ENCODE peak calls at places on chromosomes 4 and X, in six cellular contexts. L is pancreas, K is testis, J is mesothelial cell of epicardium, O is GM20000, B is fibroblast of mammary gland. X is an unnamed sample.

GRCh38 chr4:68891679-68892078 is 59.9 kb downstream of the UGT2A3 start:
- DNase-seq in J (no peak), L (no peak), B (no peak), K (no peak), O (no peak), X (no peak)

GRCh38 chr4:47532658-47533057 is 47.6 kb downstream of the ATP10D start:
- DNase-seq in K (no peak), B (no peak), J (no peak), O (no peak), L (no peak), X (no peak)

GRCh38 chr4:24508541-24508940 is 75.8 kb downstream of the DHX15 start:
- DNase-seq in B (no peak), L (no peak), O (no peak), J (no peak), K (no peak), X (no peak)

GRCh38 chrX:65697915-65698796 is 30.7 kb downstream of the MSN start:
- DNase-seq in K (no peak), O (peak; percentile 29), J (no peak), L (no peak), B (no peak), X (no peak)

GRCh38 chrX:134658002-134658401 is 269 bp downstream of the PLAC1 start:
- DNase-seq in L (no peak), K (no peak), B (peak; percentile 17), J (no peak), O (no peak), X (no peak)

GRCh38 chrX:116873678-116874077 is 410.9 kb upstream of the CT83 start:
- DNase-seq in O (no peak), L (no peak), K (no peak), J (no peak), B (peak; percentile 72), X (no peak)

GRCh38 chr4:1491630-1492457 is 85.6 kb upstream of the NKX1-1 start:
- DNase-seq in K (no peak), L (no peak), B (no peak), J (no peak), O (no peak), X (no peak)

GRCh38 chr4:46594658-46595057 is 204.7 kb upstream of the GABRA2 start:
- DNase-seq in J (no peak), O (no peak), B (no peak), K (no peak), L (no peak), X (no peak)

GRCh38 chrX:17374619-17375360 is at the start of gene NHS:
- DNase-seq in K (peak; percentile 80), B (peak; percentile 62), J (peak; percentile 76), L (peak; percentile 28), O (no peak), X (peak; percentile 32)

GRCh38 chr4:183300660-183301059 is 19.4 kb downstream of the CLDN22 start:
- DNase-seq in O (no peak), B (no peak), K (no peak), J (no peak), L (no peak), X (no peak)

GRCh38 chr4:80171656-80172055 is 25.6 kb upstream of the PRDM8 start:
- DNase-seq in J (no peak), B (peak; percentile 45), L (no peak), O (no peak), K (no peak), X (no peak)

GRCh38 chr4:182890202-182890601 is 27.0 kb downstream of the DCTD start:
- DNase-seq in J (no peak), L (no peak), B (no peak), O (no peak), K (no peak), X (no peak)

GRCh38 chr4:848803-849477 is 23.0 kb upstream of the CPLX1 start:
- DNase-seq in J (no peak), L (no peak), K (no peak), B (peak; percentile 24), O (no peak), X (no peak)

GRCh38 chr4:20348411-20348810 is 96.7 kb downstream of the SLIT2 start:
- DNase-seq in O (no peak), J (no peak), B (no peak), L (no peak), K (no peak), X (no peak)

GRCh38 chr4:112766422-112766821 is 129.5 kb downstream of the LARP7 start:
- DNase-seq in K (peak; percentile 65), O (peak; percentile 37), J (no peak), L (no peak), B (peak; percentile 43), X (no peak)
- TF ChIP-seq CTCF in K (peak; percentile 28), O (no peak), J (no peak), L (no peak), B (peak; percentile 73), X (peak; percentile 54)

GRCh38 chr4:42965326-42965725 is 72.8 kb downstream of the GRXCR1 start:
- DNase-seq in O (no peak), K (no peak), B (no peak), J (no peak), L (no peak), X (no peak)
- TF ChIP-seq CTCF in O (no peak), K (no peak), B (no peak), J (no peak), L (no peak), X (peak; percentile 67)

GRCh38 chr4:185122681-185123345 is 20.3 kb upstream of the SLC25A4 start:
- DNase-seq in J (no peak), K (no peak), B (no peak), L (no peak), O (no peak), X (no peak)

GRCh38 chr4:185119927-185120630 is 23.0 kb upstream of the SLC25A4 start:
- DNase-seq in K (no peak), J (no peak), B (no peak), L (no peak), O (no peak), X (no peak)

GRCh38 chr4:185117300-185117934 is 25.6 kb upstream of the SLC25A4 start:
- DNase-seq in J (no peak), B (no peak), O (no peak), K (no peak), L (no peak), X (no peak)

GRCh38 chr4:185123479-185123878 is 19.6 kb upstream of the SLC25A4 start:
- DNase-seq in B (no peak), L (no peak), O (no peak), J (no peak), K (no peak), X (no peak)

DNA sequence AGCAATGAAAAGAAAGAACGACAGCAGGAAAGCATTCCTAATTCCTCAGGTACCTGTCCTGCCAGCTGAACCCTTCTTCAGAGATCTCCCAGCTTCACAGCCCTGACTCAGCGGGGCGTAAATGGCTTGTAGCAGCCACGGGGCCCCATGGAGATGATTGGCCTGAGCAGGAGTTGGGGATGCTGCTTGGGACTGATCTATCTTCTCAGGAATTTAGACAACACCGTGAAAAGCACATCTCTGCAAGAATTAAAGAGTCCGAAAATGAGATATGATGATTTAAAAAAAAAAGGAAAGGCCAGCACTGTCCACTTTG is 22.5 kb upstream of the SLC25A4 start:
- DNase-seq in K (no peak), J (no peak), O (no peak), B (no peak), L (no peak), X (no peak)
- TF ChIP-seq CTCF in K (no peak), J (no peak), O (no peak), B (no peak), L (no peak), X (no peak)

DNA sequence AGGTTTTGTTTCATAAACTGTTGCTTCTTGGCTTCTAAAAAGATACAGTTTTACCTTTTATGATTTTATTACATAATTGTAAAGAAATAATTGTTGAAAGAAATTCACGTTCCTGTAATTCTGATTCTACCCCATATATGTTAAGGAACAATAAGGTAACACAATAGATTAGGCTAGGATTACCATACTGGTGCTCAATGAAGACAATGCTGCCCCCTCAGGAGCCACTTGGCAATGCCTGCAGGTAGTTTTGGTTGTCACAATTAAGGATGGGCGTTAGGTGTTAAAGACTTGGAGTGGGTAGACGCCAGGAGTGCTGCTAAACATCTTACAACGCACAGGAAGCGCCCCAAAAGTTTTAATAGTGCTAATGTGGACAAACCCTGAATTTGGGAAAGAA is 133.2 kb downstream of the NLGN4X start:
- DNase-seq in K (no peak), L (no peak), J (no peak), O (no peak), B (no peak), X (no peak)
- TF ChIP-seq CTCF in K (no peak), L (no peak), J (no peak), O (no peak), B (no peak), X (peak; percentile 17)

GRCh38 chr4:15479089-15479912 is 9.6 kb downstream of the CC2D2A start:
- DNase-seq in B (peak; percentile 91), O (peak; percentile 40), J (peak; percentile 70), L (peak; percentile 31), K (peak; percentile 68), X (peak; percentile 38)
- TF ChIP-seq CTCF in B (peak; percentile 91), O (peak; percentile 56), J (peak; percentile 50), L (peak; percentile 35), K (peak; percentile 40), X (peak; percentile 91)

DNA sequence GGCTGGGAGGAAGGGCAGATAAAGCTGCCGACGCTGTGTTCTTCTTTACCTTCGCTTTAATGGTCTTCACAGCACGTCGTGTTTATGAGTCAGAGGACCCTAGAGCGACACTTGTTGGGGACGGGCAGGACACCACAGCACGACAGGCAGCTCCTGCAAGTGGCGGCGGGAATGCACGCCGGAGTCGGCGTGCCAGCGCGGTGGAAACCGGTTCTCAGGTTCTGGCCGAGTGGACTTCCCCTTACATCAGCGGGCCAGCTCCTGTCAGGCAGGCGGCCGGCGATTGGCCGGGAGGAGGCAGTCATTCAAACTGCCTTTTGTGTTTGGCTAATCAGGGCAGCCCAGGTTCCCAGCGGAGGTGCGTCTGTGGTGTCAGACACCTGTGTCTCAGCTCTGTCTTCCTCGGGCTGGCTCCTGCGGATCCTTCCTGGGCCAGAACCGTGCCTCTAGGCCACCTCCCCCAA is 150.9 kb downstream of the SHROOM3 start:
- DNase-seq in L (peak; percentile 91), O (peak; percentile 70), B (no peak), K (peak; percentile 73), J (peak; percentile 79), X (no peak)
- TF ChIP-seq CTCF in L (no peak), O (no peak), B (no peak), K (no peak), J (no peak), X (no peak)

GRCh38 chrX:38500886-38501285 is 60.5 kb upstream of the TSPAN7 start:
- DNase-seq in J (no peak), L (no peak), K (no peak), B (no peak), O (no peak), X (no peak)
- TF ChIP-seq CTCF in J (no peak), L (no peak), K (no peak), B (no peak), O (no peak), X (no peak)